ENCODE peak calls at places on chromosomes 16 and 17, in five cellular contexts. I is SK-N-SH, R is HCT116, S is H1, Q is K562. G is an unnamed sample. For H3K9me3, the result is how much of the 10 kb centered on the place peaks cover.

GRCh38 chr17:80124351-80124981 is 22.5 kb downstream of the EIF4A3 start:
- DNase-seq in I (peak), R (peak), S (peak), Q (no peak), G (peak)

GRCh38 chr17:4968166-4968915 is 724 bp upstream of the SPAG7 start:
- DNase-seq in I (peak), R (no peak), S (no peak), Q (peak), G (no peak)

GRCh38 chr17:65027305-65027704 is 29.2 kb downstream of the GNA13 start:
- DNase-seq in I (peak), R (peak), S (peak), Q (peak), G (peak)

GRCh38 chr17:39114744-39115534 is 36.5 kb downstream of the PLXDC1 start:
- DNase-seq in I (no peak), R (no peak), S (no peak), Q (no peak), G (no peak)

GRCh38 chr16:73510852-73511251 is 462.9 kb upstream of the ZFHX3 start:
- DNase-seq in I (no peak), R (no peak), S (no peak), Q (no peak), G (no peak)

GRCh38 chr17:74332017-74332650 is 6.1 kb downstream of the KIF19 start:
- DNase-seq in I (no peak), R (no peak), S (no peak), Q (no peak), G (no peak)

GRCh38 chr17:40547079-40547784 is 18.0 kb downstream of the CCR7 start:
- DNase-seq in I (no peak), R (no peak), S (no peak), Q (no peak), G (no peak)

GRCh38 chr16:4114257-4115208 is 1.7 kb downstream of the ADCY9 start:
- DNase-seq in I (no peak), R (no peak), S (no peak), Q (no peak), G (no peak)

GRCh38 chr17:44556114-44556853 is 1.0 kb upstream of the FZD2 start:
- DNase-seq in I (peak), R (peak), S (peak), Q (peak), G (peak)

GRCh38 chr17:27612160-27612767 is 18.7 kb upstream of the LGALS9 start:
- DNase-seq in I (no peak), R (no peak), S (no peak), Q (no peak), G (no peak)

GRCh38 chr17:27518750-27519521 is 62.7 kb downstream of the KSR1 start:
- DNase-seq in I (no peak), R (no peak), S (no peak), Q (no peak), G (no peak)

GRCh38 chr17:82338858-82339633 is 5.5 kb upstream of the SECTM1 start:
- DNase-seq in I (no peak), R (peak), S (no peak), Q (peak), G (no peak)
- H3K4me3 ChIP-seq in I (peak), R (peak), S (no peak), Q (peak), G (peak)

GRCh38 chr16:67213197-67214019 is 13.5 kb upstream of the TMEM208 start:
- DNase-seq in I (no peak), R (no peak), S (no peak), Q (no peak), G (no peak)

GRCh38 chr16:67211674-67212073 is 12.7 kb downstream of the ELMO3 start:
- DNase-seq in I (no peak), R (no peak), S (no peak), Q (no peak), G (no peak)

GRCh38 chr16:67212766-67213165 is 13.8 kb downstream of the ELMO3 start:
- DNase-seq in I (no peak), R (no peak), S (no peak), Q (no peak), G (no peak)

GRCh38 chr16:67215690-67216089 is 11.2 kb upstream of the TMEM208 start:
- DNase-seq in I (no peak), R (no peak), S (no peak), Q (peak), G (no peak)

GRCh38 chr16:67216612-67217490 is 10.1 kb upstream of the TMEM208 start:
- DNase-seq in I (peak), R (no peak), S (no peak), Q (peak), G (no peak)
- TF ChIP-seq YY1 in I (no peak), R (no peak), S (no peak), Q (no peak), G (no peak)

GRCh38 chr16:29809031-29809747 is 2.8 kb upstream of the PRRT2 start:
- DNase-seq in I (no peak), R (no peak), S (no peak), Q (no peak), G (no peak)
- H3K9me3 ChIP-seq in I (under half), R (under half), S (under half), Q (under half), G (under half)

GRCh38 chr17:55451758-55452468 is 30.3 kb upstream of the MMD start:
- DNase-seq in I (peak), R (no peak), S (no peak), Q (no peak), G (no peak)
- H3K4me3 ChIP-seq in I (no peak), R (no peak), S (no peak), Q (no peak), G (no peak)

DNA sequence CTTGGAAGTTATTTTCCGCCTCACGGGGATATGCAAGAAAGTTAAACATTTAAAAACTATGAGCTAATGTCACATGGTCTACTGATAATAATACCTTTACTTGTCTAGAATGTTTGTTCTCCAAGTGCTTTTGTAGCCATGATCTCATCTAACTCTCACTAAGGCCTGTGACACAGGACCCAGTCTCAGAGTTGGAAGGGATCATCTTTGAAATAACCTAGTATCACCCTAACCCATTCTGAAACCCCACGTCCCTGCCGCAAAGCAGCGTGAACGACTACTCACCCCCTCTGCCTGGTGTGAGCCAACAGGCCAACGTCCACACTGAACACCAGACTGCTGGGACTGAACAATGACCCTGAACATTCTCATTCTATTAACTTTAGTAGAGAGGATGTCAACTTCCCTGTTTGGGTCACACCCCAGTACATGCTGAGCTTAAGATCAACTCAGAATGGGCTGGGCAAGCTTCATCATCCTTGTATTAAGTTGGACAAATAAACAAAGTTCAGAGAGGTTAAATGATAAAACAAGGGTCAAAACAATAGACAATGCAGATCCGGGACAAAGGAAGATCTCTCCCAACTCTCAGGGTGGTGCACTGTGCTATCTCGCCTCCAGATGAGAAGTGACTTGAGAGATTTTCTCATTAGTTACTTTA is 54.8 kb upstream of the BCAR1 start:
- DNase-seq in I (no peak), R (peak), S (no peak), Q (no peak), G (no peak)
- TF ChIP-seq YY1 in I (no peak), R (no peak), S (no peak), Q (no peak), G (no peak)

GRCh38 chr16:35733278-35733965 is 2274.0 kb downstream of the TP53TG3F start:
- DNase-seq in I (no peak), R (no peak), S (no peak), Q (no peak), G (no peak)

GRCh38 chr16:35734728-35735402 is 2275.5 kb downstream of the TP53TG3F start:
- DNase-seq in I (no peak), R (no peak), S (no peak), Q (no peak), G (no peak)

GRCh38 chr16:35735403-35736251 is 2276.2 kb downstream of the TP53TG3F start:
- DNase-seq in I (no peak), R (no peak), S (no peak), Q (no peak), G (no peak)

GRCh38 chr16:35732046-35732810 is 2272.8 kb downstream of the TP53TG3F start:
- DNase-seq in I (no peak), R (no peak), S (no peak), Q (no peak), G (no peak)

GRCh38 chr16:35733971-35734702 is 2274.7 kb downstream of the TP53TG3F start:
- DNase-seq in I (no peak), R (no peak), S (no peak), Q (no peak), G (no peak)
- H3K9me3 ChIP-seq in I (under half), R (under half), S (half or more), Q (under half), G (under half)

GRCh38 chr16:6690741-6691140 is 641.9 kb upstream of the RBFOX1 start:
- DNase-seq in I (no peak), R (no peak), S (no peak), Q (no peak), G (no peak)

GRCh38 chr16:6692874-6693273 is 639.8 kb upstream of the RBFOX1 start:
- DNase-seq in I (no peak), R (no peak), S (no peak), Q (no peak), G (no peak)

GRCh38 chr16:6701096-6701495 is 631.5 kb upstream of the RBFOX1 start:
- DNase-seq in I (no peak), R (no peak), S (no peak), Q (no peak), G (no peak)

GRCh38 chr16:6694636-6695035 is 638.0 kb upstream of the RBFOX1 start:
- DNase-seq in I (no peak), R (no peak), S (no peak), Q (no peak), G (no peak)

GRCh38 chr16:6695666-6696065 is 637.0 kb upstream of the RBFOX1 start:
- DNase-seq in I (no peak), R (no peak), S (no peak), Q (no peak), G (no peak)
- H3K4me3 ChIP-seq in I (no peak), R (no peak), S (no peak), Q (no peak), G (no peak)

G was measured in NT2/D1.